ENCODE peak calls at places on chromosomes 7 and 10, in eight cellular contexts. N, Q, A, D, U, P, R and S are unnamed samples.

GRCh38 chr7:154096-154835 is 38.1 kb upstream of the FAM20C start:
- DNase-seq in N (no peak), Q (no peak), A (no peak), D (no peak), U (no peak), P (no peak), R (no peak), S (no peak)

GRCh38 chr10:130737622-130738021 is 573.9 kb downstream of the TCERG1L start:
- DNase-seq in N (no peak), Q (peak), A (no peak), D (no peak), U (no peak), P (no peak), R (no peak), S (no peak)

GRCh38 chr7:52958621-52959140 is 76.8 kb upstream of the POM121L12 start:
- DNase-seq in N (no peak), Q (no peak), A (no peak), D (no peak), U (no peak), P (no peak), R (no peak), S (no peak)

GRCh38 chr10:28236641-28237040 is 66.2 kb downstream of the MPP7 start:
- DNase-seq in N (no peak), Q (no peak), A (no peak), D (no peak), U (no peak), P (no peak), R (no peak), S (no peak)

GRCh38 chr7:53602817-53603418 is 567.5 kb downstream of the POM121L12 start:
- DNase-seq in N (no peak), Q (no peak), A (no peak), D (no peak), U (no peak), P (no peak), R (no peak), S (no peak)

GRCh38 chr7:39295791-39296190 is 270.4 kb upstream of the YAE1 start:
- DNase-seq in N (no peak), Q (no peak), A (no peak), D (no peak), U (no peak), P (no peak), R (no peak), S (no peak)

GRCh38 chr7:87420173-87420572 is 55.3 kb downstream of the ABCB4 start:
- DNase-seq in N (no peak), Q (peak), A (no peak), D (no peak), U (no peak), P (no peak), R (no peak), S (no peak)

GRCh38 chr7:107208046-107208458 is 39.2 kb downstream of the HBP1 start:
- DNase-seq in N (no peak), Q (no peak), A (peak), D (no peak), U (no peak), P (peak), R (no peak), S (peak)

GRCh38 chr10:106560925-106561640 is 603.4 kb downstream of the SORCS1 start:
- DNase-seq in N (no peak), Q (no peak), A (peak), D (no peak), U (no peak), P (peak), R (no peak), S (peak)

GRCh38 chr7:84149573-84149972 is 45.0 kb downstream of the SEMA3A start:
- DNase-seq in N (no peak), Q (no peak), A (no peak), D (no peak), U (no peak), P (no peak), R (no peak), S (no peak)

GRCh38 chr10:109665321-109665720 is 258.0 kb downstream of the XPNPEP1 start:
- DNase-seq in N (no peak), Q (no peak), A (no peak), D (no peak), U (no peak), P (no peak), R (no peak), S (no peak)

GRCh38 chr7:36895112-36895511 is 170.8 kb upstream of the AOAH start:
- DNase-seq in N (no peak), Q (no peak), A (no peak), D (no peak), U (no peak), P (no peak), R (no peak), S (no peak)

GRCh38 chr10:130570119-130570518 is 433.9 kb downstream of the GLRX3 start:
- DNase-seq in N (no peak), Q (no peak), A (no peak), D (no peak), U (no peak), P (no peak), R (no peak), S (no peak)

GRCh38 chr7:40330408-40330807 is 195.6 kb downstream of the SUGCT start:
- DNase-seq in N (no peak), Q (no peak), A (no peak), D (no peak), U (no peak), P (no peak), R (no peak), S (no peak)

GRCh38 chr10:103448751-103449150 is 3.4 kb downstream of the CALHM2 start:
- DNase-seq in N (no peak), Q (no peak), A (peak), D (no peak), U (no peak), P (peak), R (no peak), S (peak)

GRCh38 chr7:132121987-132122386 is 454.3 kb downstream of the PLXNA4 start:
- DNase-seq in N (no peak), Q (no peak), A (no peak), D (no peak), U (no peak), P (no peak), R (no peak), S (no peak)